ENCODE peak calls at places on chromosomes 11 and 22, in nine cellular contexts. S is fibroblast of lung; C is RWPE1; U is CD4-positive, alpha-beta T cell; B is brain microvascular endothelial cell; Y is hepatocyte; K is uterus; E is AG04450; M is effector memory CD4-positive, alpha-beta T cell. N is an unnamed sample.

GRCh38 chr22:43272301-43272700 is 70.9 kb downstream of the SCUBE1 start:
- DNase-seq in S (no peak), C (no peak), U (no peak), B (no peak), Y (no peak), K (no peak), E (no peak), M (no peak), N (no peak)

GRCh38 chr22:46007003-46007847 is 30.3 kb upstream of the WNT7B start:
- DNase-seq in S (peak), C (peak), U (no peak), B (peak), Y (no peak), K (peak), E (no peak), M (no peak), N (no peak)

GRCh38 chr11:64437426-64437825 is 78.5 kb downstream of the RPS6KA4 start:
- DNase-seq in S (no peak), C (peak), U (no peak), B (no peak), Y (no peak), K (no peak), E (no peak), M (no peak), N (no peak)

GRCh38 chr11:27234043-27234668 is 128.9 kb downstream of the CCDC34 start:
- DNase-seq in S (peak), C (peak), U (no peak), B (peak), Y (peak), K (peak), E (peak), M (no peak), N (no peak)

GRCh38 chr11:2173761-2174160 is 2.1 kb upstream of the TH start:
- DNase-seq in S (no peak), C (no peak), U (no peak), B (no peak), Y (no peak), K (no peak), E (no peak), M (no peak), N (no peak)

GRCh38 chr22:42039271-42039670 is 31.3 kb downstream of the NAGA start:
- DNase-seq in S (no peak), C (no peak), U (no peak), B (no peak), Y (no peak), K (no peak), E (no peak), M (no peak), N (no peak)

GRCh38 chr22:27397948-27398330 is 403.6 kb downstream of the MN1 start:
- DNase-seq in S (peak), C (no peak), U (no peak), B (peak), Y (no peak), K (peak), E (peak), M (no peak), N (no peak)

GRCh38 chr22:47259049-47259448 is 496.6 kb downstream of the TBC1D22A start:
- DNase-seq in S (no peak), C (no peak), U (no peak), B (no peak), Y (no peak), K (no peak), E (no peak), M (no peak), N (no peak)

GRCh38 chr11:47571012-47571729 is 5.8 kb downstream of the PTPMT1 start:
- DNase-seq in S (no peak), C (no peak), U (no peak), B (no peak), Y (no peak), K (no peak), E (no peak), M (no peak), N (no peak)

GRCh38 chr11:68330700-68331337 is 18.4 kb downstream of the LRP5 start:
- DNase-seq in S (no peak), C (no peak), U (no peak), B (no peak), Y (no peak), K (no peak), E (no peak), M (no peak), N (no peak)

GRCh38 chr22:31233001-31233400 is 20.9 kb downstream of the LIMK2 start:
- DNase-seq in S (no peak), C (no peak), U (no peak), B (no peak), Y (no peak), K (no peak), E (no peak), M (no peak), N (no peak)

GRCh38 chr22:46695346-46696224 is 42.5 kb downstream of the CERK start:
- DNase-seq in S (no peak), C (no peak), U (no peak), B (no peak), Y (no peak), K (no peak), E (no peak), M (no peak), N (no peak)

GRCh38 chr11:117690484-117691205 is 106.4 kb downstream of the DSCAML1 start:
- DNase-seq in S (no peak), C (no peak), U (no peak), B (no peak), Y (no peak), K (no peak), E (no peak), M (no peak), N (no peak)

GRCh38 chr11:131391161-131391560 is 20.7 kb downstream of the NTM start:
- DNase-seq in S (no peak), C (no peak), U (no peak), B (no peak), Y (no peak), K (no peak), E (no peak), M (no peak), N (no peak)

GRCh38 chr11:10109836-10110235 is 184.2 kb downstream of the SBF2 start:
- DNase-seq in S (peak), C (no peak), U (no peak), B (no peak), Y (no peak), K (no peak), E (peak), M (no peak), N (no peak)

GRCh38 chr22:41417622-41418390 is 28.8 kb downstream of the TOB2 start:
- DNase-seq in S (peak), C (no peak), U (no peak), B (no peak), Y (no peak), K (peak), E (no peak), M (no peak), N (no peak)

GRCh38 chr11:114258696-114259095 is 37.5 kb upstream of the NNMT start:
- DNase-seq in S (no peak), C (no peak), U (no peak), B (no peak), Y (no peak), K (no peak), E (no peak), M (no peak), N (no peak)

GRCh38 chr11:1409108-1409851 is 19.5 kb downstream of the BRSK2 start:
- DNase-seq in S (no peak), C (no peak), U (no peak), B (no peak), Y (no peak), K (no peak), E (no peak), M (no peak), N (no peak)

GRCh38 chr11:107713009-107713408 is 1.2 kb upstream of the SLN start:
- DNase-seq in S (no peak), C (no peak), U (no peak), B (no peak), Y (no peak), K (no peak), E (no peak), M (no peak), N (no peak)

GRCh38 chr11:68181719-68182451 is 31.2 kb downstream of the KMT5B start:
- DNase-seq in S (peak), C (no peak), U (no peak), B (no peak), Y (no peak), K (no peak), E (peak), M (no peak), N (no peak)

GRCh38 chr11:124758355-124759267 is 3.5 kb downstream of the ESAM start:
- DNase-seq in S (peak), C (peak), U (peak), B (peak), Y (peak), K (no peak), E (no peak), M (peak), N (no peak)

GRCh38 chr22:47210686-47211085 is 448.2 kb downstream of the TBC1D22A start:
- DNase-seq in S (no peak), C (no peak), U (peak), B (no peak), Y (no peak), K (no peak), E (no peak), M (no peak), N (no peak)

GRCh38 chr22:47307326-47307725 is 544.9 kb downstream of the TBC1D22A start:
- DNase-seq in S (peak), C (peak), U (no peak), B (no peak), Y (no peak), K (no peak), E (peak), M (no peak), N (no peak)

GRCh38 chr11:68946416-68947090 is 34.2 kb downstream of the MRGPRD start:
- DNase-seq in S (peak), C (peak), U (no peak), B (peak), Y (peak), K (peak), E (peak), M (no peak), N (no peak)

GRCh38 chr22:22666307-22667091 is 22.1 kb downstream of the GGTLC2 start:
- DNase-seq in S (peak), C (no peak), U (no peak), B (peak), Y (peak), K (no peak), E (no peak), M (no peak), N (peak)

GRCh38 chr22:49929553-49929979 is 11.1 kb downstream of the CRELD2 start:
- DNase-seq in S (no peak), C (peak), U (peak), B (no peak), Y (peak), K (peak), E (no peak), M (peak), N (no peak)

GRCh38 chr11:131511794-131512193 is 141.4 kb downstream of the NTM start:
- DNase-seq in S (no peak), C (no peak), U (no peak), B (peak), Y (peak), K (no peak), E (no peak), M (no peak), N (peak)

GRCh38 chr22:50399751-50400331 is 56.7 kb downstream of the PPP6R2 start:
- DNase-seq in S (no peak), C (peak), U (peak), B (peak), Y (peak), K (no peak), E (no peak), M (no peak), N (no peak)

GRCh38 chr11:19200410-19201201 is 1.2 kb downstream of the CSRP3 start:
- DNase-seq in S (peak), C (peak), U (no peak), B (no peak), Y (no peak), K (no peak), E (peak), M (no peak), N (no peak)

GRCh38 chr11:70719516-70719915 is 321.2 kb downstream of the CTTN start:
- DNase-seq in S (no peak), C (no peak), U (no peak), B (no peak), Y (no peak), K (no peak), E (no peak), M (no peak), N (no peak)

GRCh38 chr11:125874556-125875124 is 12.8 kb upstream of the HYLS1 start:
- DNase-seq in S (peak), C (peak), U (no peak), B (peak), Y (peak), K (peak), E (peak), M (no peak), N (peak)

DNA sequence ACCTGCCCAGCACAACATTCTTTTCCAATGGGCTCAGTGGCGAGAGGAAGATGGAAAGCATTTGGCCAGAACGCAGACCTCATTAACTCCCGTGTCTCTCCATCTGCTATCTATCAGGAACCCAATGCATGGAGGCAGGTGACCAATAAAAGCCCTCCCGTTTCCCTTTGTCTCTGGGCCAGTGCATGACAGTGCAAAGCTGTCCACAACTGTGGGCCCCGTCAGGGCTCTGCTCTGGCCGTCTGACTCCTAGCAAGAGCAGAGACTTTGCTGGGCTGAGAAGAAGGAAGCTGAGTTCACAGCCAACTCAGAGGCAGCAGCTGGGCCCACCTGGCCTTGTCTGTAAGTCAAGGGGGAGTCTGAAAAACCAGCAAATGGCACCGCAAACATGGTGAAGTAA is 177.8 kb downstream of the TENM4 start:
- DNase-seq in S (peak), C (no peak), U (no peak), B (no peak), Y (no peak), K (no peak), E (peak), M (no peak), N (no peak)
- H3K27ac ChIP-seq in S (no peak), C (no peak), U (no peak), B (no peak), Y (no peak), K (no peak), E (peak), M (no peak), N (no peak)

DNA sequence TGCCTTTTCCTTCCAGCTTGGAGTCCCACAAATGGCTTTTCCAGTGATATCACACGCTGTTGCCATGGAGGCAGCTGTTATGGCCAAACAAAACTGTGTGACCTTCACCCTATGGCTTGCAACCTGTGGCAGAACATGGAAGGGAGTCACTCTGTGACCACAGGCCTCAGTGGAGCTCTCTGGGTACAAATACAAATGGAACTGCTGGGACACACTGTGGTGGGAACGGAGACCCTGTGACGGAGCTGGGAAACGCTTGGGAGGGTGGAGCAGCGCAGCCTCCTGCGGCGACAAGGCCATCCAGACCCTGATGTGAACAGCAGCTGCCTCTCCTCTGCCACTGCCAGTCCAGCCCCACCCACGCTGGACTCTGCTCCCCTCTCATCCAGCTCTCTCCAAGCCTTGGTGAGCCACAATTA is 162.5 kb downstream of the ETS1 start:
- DNase-seq in S (peak), C (no peak), U (no peak), B (peak), Y (peak), K (no peak), E (no peak), M (no peak), N (no peak)
- H3K27ac ChIP-seq in S (peak), C (no peak), U (no peak), B (no peak), Y (peak), K (peak), E (peak), M (no peak), N (no peak)

GRCh38 chr22:38316340-38317236 is 645 bp downstream of the CSNK1E start:
- DNase-seq in S (peak), C (no peak), U (peak), B (no peak), Y (peak), K (peak), E (no peak), M (peak), N (no peak)
- H3K27ac ChIP-seq in S (peak), C (peak), U (peak), B (peak), Y (peak), K (peak), E (peak), M (peak), N (peak)

GRCh38 chr22:20023214-20023613 is 2.3 kb downstream of the TANGO2 start:
- DNase-seq in S (no peak), C (no peak), U (no peak), B (no peak), Y (no peak), K (no peak), E (no peak), M (no peak), N (no peak)
- H3K27ac ChIP-seq in S (no peak), C (peak), U (no peak), B (no peak), Y (no peak), K (no peak), E (no peak), M (no peak), N (no peak)

DNA sequence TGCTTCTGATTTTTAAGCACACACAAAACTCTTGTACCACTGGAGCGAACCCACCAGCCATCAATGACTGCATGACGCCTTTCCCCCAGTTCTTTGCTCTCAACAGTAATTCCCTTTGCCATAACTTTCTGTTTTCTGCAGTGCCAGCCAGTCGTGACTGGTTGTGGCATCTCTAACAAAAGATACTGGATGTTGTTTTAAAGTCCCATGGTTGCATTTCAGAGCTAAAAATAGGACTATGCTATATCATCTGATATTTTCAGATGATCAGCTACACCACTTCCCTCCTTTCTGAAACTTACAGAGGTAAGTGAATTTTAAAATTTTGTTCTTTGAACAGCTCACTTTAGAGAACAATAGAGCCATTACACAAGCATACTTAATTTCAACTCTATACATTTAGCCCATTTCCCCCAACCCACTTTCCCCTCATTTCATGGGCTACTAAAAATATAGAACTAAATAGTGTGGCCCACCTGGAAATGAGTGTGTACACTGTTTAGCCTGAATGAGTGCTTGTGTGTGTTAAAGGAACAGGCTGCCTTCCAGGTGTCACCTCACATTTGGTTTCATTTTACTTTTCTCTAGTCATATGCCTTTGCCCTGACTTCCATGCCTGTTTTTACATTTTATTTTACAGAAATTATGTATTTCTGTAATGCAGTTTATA is 136.9 kb upstream of the ZC3H12C start:
- DNase-seq in S (no peak), C (no peak), U (no peak), B (no peak), Y (no peak), K (no peak), E (no peak), M (no peak), N (no peak)
- H3K27ac ChIP-seq in S (no peak), C (no peak), U (no peak), B (no peak), Y (no peak), K (no peak), E (no peak), M (no peak), N (no peak)

GRCh38 chr11:8060801-8061554 is 20.0 kb upstream of the TUB start:
- DNase-seq in S (no peak), C (no peak), U (no peak), B (peak), Y (no peak), K (peak), E (peak), M (no peak), N (no peak)

GRCh38 chr11:8063319-8063718 is 17.7 kb upstream of the TUB start:
- DNase-seq in S (peak), C (no peak), U (no peak), B (no peak), Y (peak), K (peak), E (no peak), M (no peak), N (no peak)

GRCh38 chr11:8065031-8065430 is 16.0 kb upstream of the TUB start:
- DNase-seq in S (no peak), C (no peak), U (no peak), B (no peak), Y (no peak), K (no peak), E (no peak), M (no peak), N (no peak)

GRCh38 chr11:8061555-8062428 is 19.2 kb upstream of the TUB start:
- DNase-seq in S (no peak), C (no peak), U (peak), B (no peak), Y (peak), K (peak), E (no peak), M (no peak), N (no peak)

GRCh38 chr11:8062781-8063257 is 18.2 kb upstream of the TUB start:
- DNase-seq in S (no peak), C (no peak), U (no peak), B (no peak), Y (no peak), K (peak), E (no peak), M (no peak), N (no peak)
- H3K27ac ChIP-seq in S (no peak), C (no peak), U (no peak), B (no peak), Y (no peak), K (peak), E (no peak), M (no peak), N (no peak)

GRCh38 chr22:28935713-28936112 is 52.3 kb downstream of the ZNRF3 start:
- DNase-seq in S (no peak), C (no peak), U (no peak), B (no peak), Y (no peak), K (no peak), E (no peak), M (no peak), N (no peak)

GRCh38 chr22:28939394-28939793 is 56.0 kb downstream of the ZNRF3 start:
- DNase-seq in S (no peak), C (no peak), U (no peak), B (no peak), Y (no peak), K (no peak), E (no peak), M (no peak), N (no peak)

GRCh38 chr22:28936200-28936599 is 52.8 kb downstream of the ZNRF3 start:
- DNase-seq in S (no peak), C (no peak), U (no peak), B (no peak), Y (no peak), K (no peak), E (no peak), M (no peak), N (no peak)

GRCh38 chr22:28938286-28938833 is 55.0 kb downstream of the ZNRF3 start:
- DNase-seq in S (no peak), C (no peak), U (no peak), B (no peak), Y (no peak), K (no peak), E (no peak), M (no peak), N (no peak)

GRCh38 chr22:28937206-28938025 is 54.0 kb downstream of the ZNRF3 start:
- DNase-seq in S (no peak), C (no peak), U (no peak), B (no peak), Y (no peak), K (no peak), E (no peak), M (no peak), N (no peak)
- H3K27ac ChIP-seq in S (no peak), C (no peak), U (no peak), B (no peak), Y (no peak), K (no peak), E (no peak), M (no peak), N (no peak)